ENCODE peak calls at places on chromosome 1, in seven cellular contexts. L is heart left ventricle, C is RPMI8226, O is astrocyte of the cerebellum, B is NB4, T is NCI-H69, D is non-pigmented ciliary epithelial cell. R is an unnamed sample.

GRCh38 chr1:178938959-178939317 is 68.1 kb upstream of the ANGPTL1 start:
- DNase-seq in O (peak; percentile 85), B (no peak), C (no peak), T (peak; percentile 14), L (peak; percentile 87), D (no peak), R (no peak)

GRCh38 chr1:3028531-3029282 is 7.4 kb downstream of the ACTRT2 start:
- DNase-seq in O (no peak), D (no peak), L (no peak), T (no peak), C (no peak), B (no peak), R (no peak)

GRCh38 chr1:7698666-7699065 is 72.4 kb upstream of the VAMP3 start:
- DNase-seq in L (no peak), C (no peak), D (no peak), T (no peak), B (no peak), O (no peak), R (no peak)

GRCh38 chr1:206802401-206802800 is 30.1 kb upstream of the IL10 start:
- DNase-seq in O (no peak), C (no peak), T (no peak), B (peak; percentile 42), D (no peak), L (no peak), R (peak; percentile 58)

GRCh38 chr1:39652105-39652504 is 12.7 kb upstream of the HEYL start:
- DNase-seq in D (no peak), C (no peak), B (no peak), L (peak; percentile 81), T (no peak), O (no peak), R (no peak)

GRCh38 chr1:7278827-7279752 is 492.0 kb upstream of the VAMP3 start:
- DNase-seq in D (no peak), O (no peak), C (no peak), B (no peak), T (peak; percentile 82), L (no peak), R (no peak)

GRCh38 chr1:61892977-61893376 is 150.7 kb downstream of the PATJ start:
- DNase-seq in L (no peak), D (no peak), O (no peak), C (no peak), T (no peak), B (no peak), R (no peak)

GRCh38 chr1:7561331-7561921 is 209.7 kb upstream of the VAMP3 start:
- DNase-seq in T (peak; percentile 24), C (peak; percentile 60), O (no peak), L (no peak), D (no peak), B (peak; percentile 37), R (no peak)

GRCh38 chr1:35557118-35557610 is at the start of gene KIAA0319L:
- DNase-seq in L (peak; percentile 94), B (no peak), O (no peak), T (peak; percentile 90), C (peak; percentile 90), D (no peak), R (peak; percentile 76)

GRCh38 chr1:237470712-237471310 is 419.9 kb downstream of the ZP4 start:
- DNase-seq in L (peak; percentile 74), B (peak; percentile 95), D (no peak), O (no peak), C (peak; percentile 13), T (peak; percentile 62), R (peak; percentile 40)

GRCh38 chr1:171179323-171180227 is 5.5 kb upstream of the FMO2 start:
- DNase-seq in D (no peak), C (no peak), T (no peak), L (no peak), O (no peak), B (no peak), R (no peak)

GRCh38 chr1:119917304-119918055 is 21.2 kb upstream of the ADAM30 start:
- DNase-seq in L (no peak), D (no peak), B (no peak), O (no peak), T (no peak), C (no peak), R (no peak)

GRCh38 chr1:21703318-21703963 is 34.3 kb upstream of the RAP1GAP start:
- DNase-seq in T (peak; percentile 31), O (peak; percentile 52), D (peak; percentile 53), L (no peak), B (peak; percentile 63), C (peak; percentile 27), R (peak; percentile 23)

GRCh38 chr1:155093938-155094621 is 15.4 kb downstream of the EFNA3 start:
- DNase-seq in C (peak; percentile 77), T (peak; percentile 91), L (peak; percentile 65), O (peak; percentile 22), B (peak; percentile 54), D (no peak), R (peak; percentile 46)

GRCh38 chr1:31703431-31704260 is at the start of gene COL16A1:
- DNase-seq in B (no peak), C (no peak), L (peak; percentile 86), O (no peak), T (peak; percentile 78), D (no peak), R (no peak)

GRCh38 chr1:112723511-112723839 is 8.3 kb upstream of the PPM1J start:
- DNase-seq in L (no peak), D (no peak), T (no peak), B (no peak), C (no peak), O (no peak), R (no peak)

GRCh38 chr1:234977891-234978396 is 150.7 kb downstream of the TOMM20 start:
- DNase-seq in C (peak; percentile 62), D (no peak), L (no peak), B (no peak), T (peak; percentile 74), O (no peak), R (no peak)

GRCh38 chr1:217921126-217921900 is 290.2 kb downstream of the SPATA17 start:
- DNase-seq in C (no peak), T (peak; percentile 31), D (no peak), B (no peak), O (no peak), L (no peak), R (no peak)

GRCh38 chr1:177945943-177946650 is 23.8 kb downstream of the SEC16B start:
- DNase-seq in L (no peak), C (peak; percentile 72), D (no peak), T (peak; percentile 62), B (peak; percentile 64), O (peak; percentile 53), R (peak; percentile 35)

GRCh38 chr1:197917813-197918646 is 858 bp downstream of the LHX9 start:
- DNase-seq in C (peak; percentile 33), B (peak; percentile 59), D (no peak), T (peak; percentile 82), L (peak; percentile 29), O (no peak), R (no peak)